ENCODE peak calls at places on chromosomes 2 and 18, in four cellular contexts. One of them, this sample, is unnamed.

GRCh38 chr2:240933048-240933965 is 27.2 kb downstream of the CROCC2 start:
- DNase-seq in K562: no peak
- DNase-seq in H1: no peak
- DNase-seq in GM12878: no peak
- DNase-seq in this sample: no peak

GRCh38 chr2:72036595-72036994 is 111.1 kb downstream of the CYP26B1 start:
- DNase-seq in GM12878: no peak
- DNase-seq in H1: no peak
- DNase-seq in K562: no peak
- DNase-seq in this sample: no peak

GRCh38 chr2:120244656-120245519 is 7.8 kb upstream of the RALB start:
- DNase-seq in H1: no peak
- DNase-seq in GM12878: no peak
- DNase-seq in K562: no peak
- DNase-seq in this sample: no peak

GRCh38 chr2:203763425-203764272 is 57.2 kb downstream of the CD28 start:
- DNase-seq in GM12878: no peak
- DNase-seq in K562: no peak
- DNase-seq in H1: no peak
- DNase-seq in this sample: no peak

GRCh38 chr18:25164837-25165791 is 186.9 kb downstream of the ZNF521 start:
- DNase-seq in H1: no peak
- DNase-seq in K562: no peak
- DNase-seq in GM12878: no peak
- DNase-seq in this sample: no peak

GRCh38 chr2:10016001-10016801 is 27.1 kb upstream of the KLF11 start:
- DNase-seq in H1: no peak
- DNase-seq in GM12878: no peak
- DNase-seq in K562: no peak
- DNase-seq in this sample: peak; percentile 23

GRCh38 chr18:55794288-55795052 is 206.5 kb upstream of the TCF4 start:
- DNase-seq in H1: no peak
- DNase-seq in K562: no peak
- DNase-seq in GM12878: no peak
- DNase-seq in this sample: no peak

GRCh38 chr2:228447266-228447915 is 265.9 kb upstream of the SPHKAP start:
- DNase-seq in H1: no peak
- DNase-seq in K562: no peak
- DNase-seq in GM12878: no peak
- DNase-seq in this sample: no peak

GRCh38 chr2:100814453-100814852 is 5.5 kb upstream of the NPAS2 start:
- DNase-seq in K562: no peak
- DNase-seq in GM12878: no peak
- DNase-seq in H1: no peak
- DNase-seq in this sample: no peak

GRCh38 chr2:44230378-44230777 is 44.9 kb upstream of the SLC3A1 start:
- DNase-seq in GM12878: no peak
- DNase-seq in K562: no peak
- DNase-seq in H1: no peak
- DNase-seq in this sample: no peak

GRCh38 chr18:48533340-48534093 is 5.3 kb upstream of the CTIF start:
- DNase-seq in H1: no peak
- DNase-seq in GM12878: peak; percentile 5
- DNase-seq in K562: no peak
- DNase-seq in this sample: no peak

GRCh38 chr2:127485051-127485693 is 41.1 kb downstream of the IWS1 start:
- DNase-seq in H1: no peak
- DNase-seq in K562: no peak
- DNase-seq in GM12878: no peak
- DNase-seq in this sample: no peak

GRCh38 chr2:1727796-1728474 is 16.4 kb downstream of the PXDN start:
- DNase-seq in K562: no peak
- DNase-seq in GM12878: no peak
- DNase-seq in H1: no peak
- DNase-seq in this sample: no peak

GRCh38 chr2:239002960-239003932 is 155.4 kb downstream of the TWIST2 start:
- DNase-seq in K562: no peak
- DNase-seq in GM12878: no peak
- DNase-seq in H1: no peak
- DNase-seq in this sample: no peak

GRCh38 chr2:190088917-190089316 is 26.4 kb upstream of the MSTN start:
- DNase-seq in H1: no peak
- DNase-seq in K562: peak; percentile 30
- DNase-seq in GM12878: peak; percentile 20
- DNase-seq in this sample: peak; percentile 72

GRCh38 chr18:3648695-3649094 is 198.7 kb downstream of the TGIF1 start:
- DNase-seq in K562: no peak
- DNase-seq in H1: no peak
- DNase-seq in GM12878: no peak
- DNase-seq in this sample: no peak

GRCh38 chr2:24491626-24492282 is 700 bp downstream of the NCOA1 start:
- DNase-seq in K562: peak; percentile 76
- DNase-seq in H1: no peak
- DNase-seq in GM12878: no peak
- DNase-seq in this sample: no peak

GRCh38 chr2:135742307-135742838 is 718 bp downstream of the UBXN4 start:
- DNase-seq in H1: no peak
- DNase-seq in K562: no peak
- DNase-seq in GM12878: no peak
- DNase-seq in this sample: no peak

GRCh38 chr2:11703700-11704099 is 33.7 kb upstream of the NTSR2 start:
- DNase-seq in K562: no peak
- DNase-seq in GM12878: no peak
- DNase-seq in H1: no peak
- DNase-seq in this sample: no peak

GRCh38 chr2:240922234-240922981 is 16.3 kb downstream of the CROCC2 start:
- DNase-seq in H1: no peak
- DNase-seq in GM12878: no peak
- DNase-seq in K562: no peak
- DNase-seq in this sample: no peak

GRCh38 chr2:205732314-205732713 is 50.0 kb downstream of the NRP2 start:
- DNase-seq in K562: no peak
- DNase-seq in H1: no peak
- DNase-seq in GM12878: no peak
- DNase-seq in this sample: no peak

GRCh38 chr2:205731521-205731965 is 49.2 kb downstream of the NRP2 start:
- DNase-seq in K562: no peak
- DNase-seq in GM12878: no peak
- DNase-seq in H1: no peak
- DNase-seq in this sample: no peak

GRCh38 chr2:205733648-205734047 is 51.3 kb downstream of the NRP2 start:
- DNase-seq in GM12878: no peak
- DNase-seq in K562: no peak
- DNase-seq in H1: no peak
- DNase-seq in this sample: no peak

GRCh38 chr2:205733082-205733481 is 50.8 kb downstream of the NRP2 start:
- DNase-seq in GM12878: no peak
- DNase-seq in K562: no peak
- DNase-seq in H1: no peak
- DNase-seq in this sample: no peak

DNA sequence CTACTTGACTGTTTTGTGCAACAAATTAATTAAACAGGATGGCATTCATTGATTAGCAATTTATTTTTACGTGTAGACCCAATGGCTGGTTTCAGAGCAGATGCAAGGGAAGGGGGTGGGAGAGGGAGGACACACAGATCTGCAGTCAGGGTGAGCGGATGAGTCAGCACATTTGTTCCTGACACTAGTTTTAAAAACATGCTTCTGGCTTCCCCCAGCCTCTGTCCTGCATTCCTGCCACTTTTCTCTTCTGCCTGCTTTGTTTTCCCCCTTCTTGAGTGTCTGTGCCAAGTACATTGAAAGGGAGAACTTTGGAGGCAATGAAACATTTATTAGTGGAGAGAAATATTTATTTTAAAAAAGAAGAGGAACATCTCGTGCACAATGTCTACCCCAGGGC is 52.1 kb downstream of the NRP2 start:
- DNase-seq in K562: peak; percentile 41
- DNase-seq in H1: no peak
- DNase-seq in GM12878: no peak
- DNase-seq in this sample: no peak
- TF ChIP-seq EGR1 in K562: no peak
- TF ChIP-seq EGR1 in H1: no peak
- TF ChIP-seq EGR1 in GM12878: no peak
- TF ChIP-seq EGR1 in this sample: no peak

DNA sequence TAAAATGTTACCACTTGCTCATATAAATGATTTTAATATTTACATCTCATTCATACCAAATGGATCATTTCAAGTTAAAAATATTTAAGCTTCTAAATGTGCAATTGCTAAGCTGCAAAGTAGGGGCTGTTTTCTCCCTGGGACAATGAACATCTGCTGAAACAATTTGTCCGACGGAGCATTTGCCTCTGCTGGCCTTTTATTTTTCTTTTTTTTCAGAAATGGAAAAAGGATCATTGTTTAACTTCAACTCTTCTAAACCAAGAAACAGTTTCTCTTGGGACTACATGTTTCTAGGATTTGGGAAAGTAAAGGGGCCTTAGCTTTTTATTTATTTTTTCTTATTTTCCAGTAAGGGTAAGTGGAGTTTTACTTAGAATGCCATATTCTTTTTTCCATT is 43.8 kb upstream of the ITPRID2 start:
- DNase-seq in GM12878: no peak
- DNase-seq in K562: no peak
- DNase-seq in H1: no peak
- DNase-seq in this sample: no peak
- TF ChIP-seq EGR1 in GM12878: no peak
- TF ChIP-seq EGR1 in K562: no peak
- TF ChIP-seq EGR1 in H1: no peak
- TF ChIP-seq EGR1 in this sample: no peak

DNA sequence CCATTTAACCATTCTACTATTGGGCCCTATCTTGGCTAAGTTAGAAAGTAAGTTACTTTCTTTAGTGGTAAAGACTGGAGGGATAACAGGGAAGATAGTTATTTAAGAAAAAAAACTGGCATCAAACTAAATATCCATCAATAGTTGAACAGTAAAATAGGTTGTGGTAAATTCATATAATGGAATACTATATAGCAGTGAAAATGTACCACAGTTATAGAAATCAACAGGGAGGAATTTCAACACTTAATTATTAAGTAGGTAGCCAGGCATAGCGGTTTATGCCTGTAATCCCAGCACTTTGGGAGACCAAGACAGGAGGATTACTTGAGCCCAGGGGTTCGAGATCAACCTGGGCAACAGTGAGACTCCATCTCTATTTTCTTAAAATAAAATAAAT is 3.1 kb upstream of the SPAST start:
- DNase-seq in H1: no peak
- DNase-seq in K562: no peak
- DNase-seq in GM12878: no peak
- DNase-seq in this sample: no peak
- TF ChIP-seq EGR1 in H1: no peak
- TF ChIP-seq EGR1 in K562: no peak
- TF ChIP-seq EGR1 in GM12878: no peak
- TF ChIP-seq EGR1 in this sample: no peak

GRCh38 chr18:8701546-8702118 is 3.7 kb upstream of the MTCL1 start:
- DNase-seq in H1: no peak
- DNase-seq in K562: no peak
- DNase-seq in GM12878: no peak
- DNase-seq in this sample: no peak
- TF ChIP-seq EGR1 in H1: no peak
- TF ChIP-seq EGR1 in K562: no peak
- TF ChIP-seq EGR1 in GM12878: no peak
- TF ChIP-seq EGR1 in this sample: no peak

DNA sequence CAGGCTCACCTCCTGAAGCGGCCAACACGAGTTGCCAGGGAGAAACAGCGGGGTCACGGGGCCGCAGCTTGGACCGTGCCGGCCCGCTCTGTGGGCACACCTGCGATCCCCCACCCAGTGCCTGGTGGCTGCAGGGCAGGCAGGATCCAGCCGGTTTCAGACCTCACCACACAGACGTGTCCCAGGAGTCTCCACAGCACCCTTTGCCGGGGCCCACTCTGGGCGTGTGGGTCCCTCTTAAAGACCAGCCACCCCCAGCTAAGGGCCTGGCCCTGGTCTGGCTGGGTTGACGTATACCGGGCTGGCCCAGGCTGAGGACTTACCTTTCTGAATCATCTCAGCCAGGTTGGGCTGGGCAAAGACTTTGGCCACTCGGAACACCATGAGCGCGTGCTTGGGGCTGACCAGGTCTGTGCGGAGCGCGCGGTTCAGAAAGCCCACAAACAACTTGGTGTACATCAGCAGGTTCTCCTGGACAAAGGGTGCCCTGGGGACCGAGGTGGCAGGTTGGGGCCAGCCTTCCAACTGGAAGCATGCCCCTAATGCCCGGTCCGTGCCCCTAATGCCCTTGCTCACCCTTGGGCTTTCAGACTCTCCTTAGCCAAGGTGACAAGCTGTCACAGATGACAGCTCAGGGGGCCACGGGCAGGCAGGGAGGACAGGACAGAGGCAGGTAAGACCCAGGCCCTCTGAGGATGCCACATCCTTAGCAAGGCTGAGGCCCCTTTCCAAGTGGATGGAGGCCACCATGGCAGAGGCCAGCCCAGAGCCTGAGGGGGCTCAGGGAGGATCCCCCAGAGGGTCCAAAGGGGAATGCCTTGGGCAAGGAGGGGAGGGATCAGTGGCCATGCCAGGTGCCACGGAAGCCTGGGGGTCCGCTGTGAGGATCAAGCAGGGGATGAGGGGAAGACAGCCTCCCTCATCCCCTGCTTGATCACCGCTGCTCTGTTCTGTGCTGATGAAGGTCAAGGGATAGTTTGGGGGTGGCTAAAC is 10.2 kb upstream of the CCDC74B start:
- DNase-seq in GM12878: no peak
- DNase-seq in H1: no peak
- DNase-seq in K562: no peak
- DNase-seq in this sample: no peak
- TF ChIP-seq EGR1 in GM12878: no peak
- TF ChIP-seq EGR1 in H1: no peak
- TF ChIP-seq EGR1 in K562: no peak
- TF ChIP-seq EGR1 in this sample: no peak

DNA sequence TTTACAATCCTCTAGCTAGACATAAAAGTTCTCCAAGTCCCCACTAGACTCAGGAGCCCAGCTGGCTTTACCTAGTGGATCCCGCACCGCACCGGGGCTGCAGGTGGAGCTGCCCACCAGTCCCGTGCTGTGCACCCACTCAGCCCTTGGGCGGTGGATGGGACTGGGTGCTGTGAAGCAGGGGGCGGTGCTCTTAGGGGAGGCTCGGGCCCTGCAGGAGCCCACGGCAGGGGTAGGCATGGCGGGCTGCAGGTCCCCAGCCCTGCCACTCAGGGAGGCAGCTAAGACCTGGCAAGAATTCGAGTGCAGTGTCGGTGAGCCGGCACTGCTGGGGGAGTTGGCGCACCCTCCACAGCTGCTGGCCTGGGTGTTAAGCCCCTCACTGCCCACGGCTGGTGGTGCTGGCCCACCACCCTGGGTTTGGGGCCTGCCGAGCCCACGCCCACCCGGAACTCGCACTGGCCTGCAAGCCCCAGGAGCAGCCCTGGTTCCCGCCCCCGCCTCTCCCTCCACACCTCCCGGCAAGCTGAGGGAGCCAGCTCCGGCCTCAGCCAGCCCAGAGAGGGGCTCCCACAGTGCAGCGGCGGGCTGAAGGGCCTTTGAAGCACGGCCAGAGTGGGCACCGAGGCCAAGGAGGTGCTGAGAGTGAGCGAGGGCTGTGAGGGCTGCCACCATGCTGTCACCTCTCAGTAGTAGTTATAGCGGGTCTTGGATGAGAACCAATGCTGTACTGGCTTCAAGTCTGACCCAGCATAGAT is 255.2 kb downstream of the CDH7 start:
- DNase-seq in K562: no peak
- DNase-seq in GM12878: no peak
- DNase-seq in H1: no peak
- DNase-seq in this sample: no peak
- TF ChIP-seq EGR1 in K562: no peak
- TF ChIP-seq EGR1 in GM12878: no peak
- TF ChIP-seq EGR1 in H1: no peak
- TF ChIP-seq EGR1 in this sample: no peak